ENCODE peak calls at places on chromosomes 3 and 15, in seven cellular contexts. I, F, P, W, H, V and X are unnamed samples.

GRCh38 chr3:59567656-59568055 is 517.8 kb upstream of the CFAP20DC start:
- DNase-seq in W (no peak), I (no peak), P (no peak), V (no peak), H (no peak), F (no peak), X (no peak)

GRCh38 chr3:61093364-61093763 is 157.9 kb downstream of the FHIT start:
- DNase-seq in W (no peak), H (no peak), I (no peak), F (no peak), P (no peak), V (no peak), X (no peak)

GRCh38 chr3:124174463-124174862 is 182.5 kb upstream of the ROPN1 start:
- DNase-seq in I (no peak), F (no peak), W (peak), H (no peak), P (no peak), V (no peak), X (no peak)

GRCh38 chr3:72938471-72939265 is 50.8 kb downstream of the GXYLT2 start:
- DNase-seq in F (peak), V (peak), P (peak), I (peak), H (peak), W (no peak), X (peak)

GRCh38 chr3:124976378-124976777 is 41.8 kb upstream of the MUC13 start:
- DNase-seq in I (no peak), V (no peak), F (no peak), W (no peak), P (no peak), H (no peak), X (no peak)

GRCh38 chr15:91124155-91124554 is 24.1 kb downstream of the SV2B start:
- DNase-seq in H (no peak), I (no peak), V (no peak), W (no peak), F (no peak), P (no peak), X (no peak)

GRCh38 chr3:159045279-159045678 is 243.4 kb downstream of the MFSD1 start:
- DNase-seq in F (no peak), P (no peak), I (no peak), W (no peak), V (no peak), H (no peak), X (no peak)

GRCh38 chr15:62841269-62841628 is 201.3 kb upstream of the TPM1 start:
- DNase-seq in W (no peak), P (no peak), F (no peak), I (no peak), V (no peak), H (no peak), X (no peak)

GRCh38 chr15:91346259-91346658 is 246.2 kb downstream of the SV2B start:
- DNase-seq in F (no peak), W (no peak), I (no peak), P (no peak), H (no peak), V (no peak), X (no peak)

GRCh38 chr3:142861926-142862325 is 27.0 kb downstream of the PCOLCE2 start:
- DNase-seq in F (no peak), I (no peak), V (no peak), W (no peak), H (no peak), P (no peak), X (no peak)

GRCh38 chr15:77417642-77418041 is 2.3 kb downstream of the PEAK1 start:
- DNase-seq in H (no peak), V (no peak), P (no peak), W (no peak), I (no peak), F (no peak), X (no peak)

GRCh38 chr3:194003128-194004057 is 132.6 kb upstream of the HES1 start:
- DNase-seq in H (peak), P (peak), F (peak), I (peak), V (peak), W (peak), X (peak)

GRCh38 chr3:194000100-194000499 is 135.8 kb upstream of the HES1 start:
- DNase-seq in I (no peak), W (no peak), V (no peak), F (no peak), P (peak), H (no peak), X (no peak)

GRCh38 chr3:193998628-193999027 is 137.3 kb upstream of the HES1 start:
- DNase-seq in F (no peak), H (no peak), P (no peak), I (no peak), W (no peak), V (no peak), X (no peak)

GRCh38 chr3:194001728-194002459 is 134.1 kb upstream of the HES1 start:
- DNase-seq in H (no peak), W (no peak), F (no peak), V (no peak), P (no peak), I (no peak), X (no peak)

GRCh38 chr3:194000712-194001111 is 135.2 kb upstream of the HES1 start:
- DNase-seq in I (no peak), H (no peak), W (no peak), V (no peak), P (no peak), F (no peak), X (no peak)
- H3K4me3 ChIP-seq in I (no peak), H (no peak), W (no peak), V (no peak), P (no peak), F (no peak), X (no peak)

GRCh38 chr15:78950343-78950742 is 5.5 kb upstream of the CTSH start:
- DNase-seq in P (no peak), I (no peak), W (no peak), F (no peak), H (no peak), V (no peak), X (no peak)

GRCh38 chr15:78949461-78949860 is 4.6 kb upstream of the CTSH start:
- DNase-seq in V (no peak), P (no peak), H (no peak), W (no peak), I (no peak), F (no peak), X (no peak)

GRCh38 chr15:78947506-78947905 is 2.7 kb upstream of the CTSH start:
- DNase-seq in W (no peak), V (no peak), P (no peak), I (no peak), F (no peak), H (no peak), X (no peak)

GRCh38 chr15:78951841-78952238 is 7.0 kb upstream of the CTSH start:
- DNase-seq in P (no peak), V (no peak), F (no peak), W (no peak), H (no peak), I (no peak), X (no peak)

GRCh38 chr15:78950906-78951840 is 6.3 kb upstream of the CTSH start:
- DNase-seq in F (no peak), I (no peak), H (no peak), V (no peak), P (no peak), W (no peak), X (peak)
- TF ChIP-seq CTCF in F (no peak), I (no peak), H (no peak), V (peak), P (no peak), W (no peak), X (no peak)

GRCh38 chr15:68205949-68206539 is 912 bp upstream of the CALML4 start:
- DNase-seq in F (peak), P (peak), W (no peak), H (no peak), V (peak), I (no peak), X (no peak)

GRCh38 chr15:68204361-68204760 is 771 bp downstream of the CALML4 start:
- DNase-seq in P (no peak), I (no peak), F (peak), V (no peak), W (no peak), H (no peak), X (no peak)

GRCh38 chr15:68203956-68204355 is 1.2 kb downstream of the CALML4 start:
- DNase-seq in W (no peak), H (no peak), I (no peak), P (no peak), F (peak), V (no peak), X (no peak)

GRCh38 chr15:68205558-68205944 is 419 bp upstream of the CALML4 start:
- DNase-seq in W (no peak), V (no peak), F (no peak), I (no peak), H (no peak), P (no peak), X (no peak)

DNA sequence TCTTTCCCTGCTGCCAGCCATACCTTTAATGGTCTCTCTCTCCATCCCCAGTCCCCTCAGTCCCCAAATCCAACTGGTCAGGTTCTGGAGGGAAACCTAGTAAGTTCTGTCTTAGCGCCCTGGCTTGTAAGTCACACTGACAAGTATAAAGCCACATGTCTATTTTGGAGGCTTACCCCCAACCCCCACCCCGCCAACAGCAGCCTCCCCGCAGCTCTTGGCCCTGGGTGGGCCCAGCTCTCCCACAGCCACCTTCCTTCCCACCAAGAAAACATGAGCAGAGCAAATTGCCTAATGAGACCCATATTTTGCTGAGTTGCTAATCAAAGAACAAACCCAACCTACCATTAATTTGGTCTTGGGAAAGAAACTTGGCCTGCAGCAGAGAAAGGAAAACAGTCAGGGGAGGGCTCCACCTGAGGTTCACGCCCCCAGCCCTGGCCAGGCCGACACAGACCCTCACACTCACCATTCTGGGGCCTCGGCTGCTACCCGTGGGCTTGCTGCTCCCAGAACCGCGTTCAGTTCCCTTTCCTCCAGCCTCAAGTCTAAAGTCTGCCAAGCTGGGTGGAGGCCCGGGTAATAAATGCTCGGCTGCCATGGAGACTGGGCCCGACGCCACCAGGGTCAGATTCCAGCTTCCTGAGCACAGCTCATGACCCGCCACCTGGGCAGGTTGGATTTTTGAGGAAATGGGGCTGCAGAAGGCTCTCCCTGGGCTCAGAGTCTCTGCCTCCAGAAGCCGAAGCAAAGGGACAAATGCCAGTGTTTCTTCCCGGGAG is at the start of gene CALML4:
- DNase-seq in P (peak), W (peak), H (no peak), V (no peak), F (peak), I (no peak), X (no peak)
- H3K27ac ChIP-seq in P (no peak), W (peak), H (no peak), V (no peak), F (no peak), I (no peak), X (no peak)

GRCh38 chr3:67083277-67083676 is 85.2 kb downstream of the KBTBD8 start:
- DNase-seq in H (peak), W (no peak), V (no peak), F (no peak), P (no peak), I (no peak), X (peak)

GRCh38 chr3:67087788-67088187 is 89.7 kb downstream of the KBTBD8 start:
- DNase-seq in F (no peak), W (no peak), V (no peak), H (no peak), I (no peak), P (no peak), X (no peak)

GRCh38 chr3:67076607-67077006 is 78.5 kb downstream of the KBTBD8 start:
- DNase-seq in W (no peak), V (no peak), F (no peak), I (no peak), P (no peak), H (no peak), X (no peak)

GRCh38 chr3:67077656-67078055 is 79.5 kb downstream of the KBTBD8 start:
- DNase-seq in P (no peak), H (no peak), F (no peak), V (no peak), W (no peak), I (no peak), X (no peak)

DNA sequence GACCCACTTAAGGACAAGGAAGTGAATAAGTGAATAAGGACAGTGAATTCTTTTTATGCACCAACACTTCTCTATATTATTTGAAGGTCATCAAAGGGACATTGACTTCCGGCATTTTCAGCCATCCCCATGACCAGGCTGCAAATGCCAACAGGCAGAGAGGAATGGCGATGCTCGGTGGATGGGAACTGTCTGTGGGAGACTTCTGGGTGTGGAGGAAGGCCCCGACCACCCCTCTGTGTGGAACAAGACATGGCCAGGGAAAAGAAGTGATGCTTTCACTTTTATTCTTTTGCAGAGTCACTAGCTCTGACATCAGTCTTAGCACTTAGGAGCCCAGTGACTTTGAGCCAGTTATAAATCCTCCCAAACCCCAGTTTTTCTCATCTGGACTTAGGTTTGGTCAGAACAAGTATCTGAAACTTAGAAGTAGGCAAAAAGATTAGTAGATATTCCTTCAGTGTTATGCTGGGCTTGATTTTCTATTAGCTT is 84.5 kb downstream of the KBTBD8 start:
- DNase-seq in V (no peak), F (no peak), H (peak), W (no peak), I (no peak), P (no peak), X (no peak)
- H3K4me3 ChIP-seq in V (no peak), F (no peak), H (peak), W (no peak), I (no peak), P (no peak), X (peak)

DNA sequence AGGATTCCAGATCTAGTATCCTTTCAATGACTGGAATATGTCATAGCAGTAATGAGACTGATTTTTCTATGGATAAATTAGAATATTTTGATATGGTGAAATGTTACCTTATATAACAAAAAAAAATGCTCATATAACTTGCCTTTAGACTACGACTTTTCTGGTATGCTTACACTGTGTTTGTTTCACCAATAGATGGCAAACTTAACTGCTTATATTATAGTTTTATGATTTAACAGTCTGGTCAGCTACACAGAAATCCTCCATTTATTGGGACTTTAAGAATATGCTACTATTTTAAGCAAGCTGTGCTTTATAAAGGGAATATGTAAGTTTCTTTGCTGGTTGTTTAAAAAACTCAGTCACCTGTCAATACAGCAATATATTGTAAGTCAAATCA is 205.6 kb downstream of the VGLL3 start:
- DNase-seq in I (no peak), H (no peak), F (no peak), V (no peak), W (no peak), P (no peak), X (no peak)
- TF ChIP-seq CTCF in I (peak), H (no peak), F (no peak), V (peak), W (no peak), P (no peak), X (peak)

DNA sequence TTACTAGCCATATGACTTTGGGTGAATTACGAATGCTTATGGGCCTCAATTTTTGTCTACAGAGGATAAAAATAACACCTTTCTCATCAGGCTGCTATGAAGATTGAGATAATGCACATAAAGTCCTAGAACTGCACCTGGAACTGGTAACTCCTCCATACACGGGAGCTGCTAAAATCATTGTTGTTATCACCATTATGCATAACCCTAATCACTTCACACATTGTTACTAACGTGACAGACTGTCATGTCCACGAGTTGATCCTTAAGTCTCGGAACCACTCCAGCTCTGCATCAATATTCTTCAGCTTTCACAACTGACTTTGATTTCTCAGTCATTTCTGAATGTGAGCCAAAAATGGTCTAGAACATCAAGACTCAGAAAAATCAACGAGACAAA is 64.1 kb downstream of the RFTN1 start:
- DNase-seq in P (no peak), I (no peak), V (no peak), W (no peak), H (no peak), F (no peak), X (no peak)
- H3K27ac ChIP-seq in P (no peak), I (no peak), V (no peak), W (peak), H (no peak), F (peak), X (peak)

GRCh38 chr3:16883726-16884083 is 1.1 kb upstream of the PLCL2 start:
- DNase-seq in P (no peak), H (no peak), F (no peak), W (no peak), V (no peak), I (no peak), X (no peak)
- H3K4me3 ChIP-seq in P (peak), H (no peak), F (peak), W (peak), V (peak), I (peak), X (peak)

DNA sequence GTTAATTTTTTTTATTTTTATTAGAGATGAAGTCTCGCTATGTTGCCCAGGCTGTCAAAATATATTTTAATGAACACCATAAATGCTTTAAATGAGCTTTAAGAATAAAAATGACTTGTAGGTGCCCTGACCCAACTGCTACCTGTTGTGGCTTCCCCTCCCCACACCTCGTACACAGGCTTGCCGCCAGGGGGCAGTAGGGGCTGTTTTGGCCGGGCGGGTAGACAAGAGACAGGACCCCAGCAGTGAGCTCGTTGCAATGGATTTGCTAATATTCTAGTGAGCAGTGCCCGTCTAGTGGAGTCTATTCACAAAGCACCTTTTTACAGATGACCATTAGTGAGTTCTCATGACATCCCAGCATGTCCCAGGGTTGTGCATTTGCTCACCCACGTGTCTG is 418.1 kb downstream of the OCA2 start:
- DNase-seq in P (no peak), H (no peak), V (no peak), W (no peak), I (no peak), F (no peak), X (no peak)
- TF ChIP-seq CTCF in P (no peak), H (no peak), V (no peak), W (no peak), I (no peak), F (no peak), X (no peak)

GRCh38 chr3:188863999-188864406 is 307.8 kb upstream of the TPRG1 start:
- DNase-seq in W (no peak), I (no peak), P (no peak), H (no peak), V (no peak), F (no peak), X (no peak)
- H3K27ac ChIP-seq in W (no peak), I (no peak), P (no peak), H (no peak), V (no peak), F (no peak), X (no peak)